ENCODE peak calls at places on chromosomes 16 and 17, in six cellular contexts. One of them, this sample, is unnamed.

GRCh38 chr17:410674-411401 is 58.2 kb upstream of the RPH3AL start:
- DNase-seq in left colon: no peak
- DNase-seq in effector CD4-positive, alpha-beta T cell: peak
- DNase-seq in lower leg skin: no peak
- DNase-seq in left cardiac atrium: no peak
- DNase-seq in mesendoderm: peak
- DNase-seq in this sample: peak

GRCh38 chr16:76837872-76838271 is 353.1 kb upstream of the MON1B start:
- DNase-seq in left colon: no peak
- DNase-seq in effector CD4-positive, alpha-beta T cell: no peak
- DNase-seq in mesendoderm: no peak
- DNase-seq in left cardiac atrium: no peak
- DNase-seq in lower leg skin: no peak
- DNase-seq in this sample: no peak

GRCh38 chr17:50620848-50621247 is 13.8 kb upstream of the ABCC3 start:
- DNase-seq in left colon: no peak
- DNase-seq in left cardiac atrium: no peak
- DNase-seq in effector CD4-positive, alpha-beta T cell: no peak
- DNase-seq in lower leg skin: no peak
- DNase-seq in mesendoderm: peak
- DNase-seq in this sample: no peak

GRCh38 chr17:47276868-47277267 is 23.2 kb downstream of the ITGB3 start:
- DNase-seq in lower leg skin: peak
- DNase-seq in left cardiac atrium: peak
- DNase-seq in effector CD4-positive, alpha-beta T cell: no peak
- DNase-seq in mesendoderm: peak
- DNase-seq in left colon: peak
- DNase-seq in this sample: peak

GRCh38 chr17:30554839-30555751 is 77.9 kb downstream of the GOSR1 start:
- DNase-seq in left colon: peak
- DNase-seq in left cardiac atrium: no peak
- DNase-seq in mesendoderm: peak
- DNase-seq in lower leg skin: no peak
- DNase-seq in effector CD4-positive, alpha-beta T cell: no peak
- DNase-seq in this sample: no peak

GRCh38 chr17:50864747-50865059 is 1.5 kb downstream of the TOB1 start:
- DNase-seq in mesendoderm: no peak
- DNase-seq in left colon: no peak
- DNase-seq in lower leg skin: no peak
- DNase-seq in effector CD4-positive, alpha-beta T cell: no peak
- DNase-seq in left cardiac atrium: no peak
- DNase-seq in this sample: no peak

GRCh38 chr16:87380875-87381274 is 2.7 kb downstream of the FBXO31 start:
- DNase-seq in effector CD4-positive, alpha-beta T cell: no peak
- DNase-seq in left cardiac atrium: no peak
- DNase-seq in left colon: no peak
- DNase-seq in lower leg skin: no peak
- DNase-seq in mesendoderm: peak
- DNase-seq in this sample: peak

GRCh38 chr16:19583665-19584300 is 28.3 kb downstream of the VPS35L start:
- DNase-seq in effector CD4-positive, alpha-beta T cell: no peak
- DNase-seq in mesendoderm: peak
- DNase-seq in left colon: peak
- DNase-seq in lower leg skin: no peak
- DNase-seq in left cardiac atrium: no peak
- DNase-seq in this sample: peak

GRCh38 chr17:60641810-60642220 is 35.8 kb upstream of the BCAS3 start:
- DNase-seq in mesendoderm: peak
- DNase-seq in left colon: peak
- DNase-seq in effector CD4-positive, alpha-beta T cell: peak
- DNase-seq in left cardiac atrium: peak
- DNase-seq in lower leg skin: peak
- DNase-seq in this sample: peak

GRCh38 chr16:83574388-83574787 is 233.4 kb upstream of the HSBP1 start:
- DNase-seq in left cardiac atrium: no peak
- DNase-seq in left colon: no peak
- DNase-seq in mesendoderm: peak
- DNase-seq in lower leg skin: no peak
- DNase-seq in effector CD4-positive, alpha-beta T cell: no peak
- DNase-seq in this sample: peak

GRCh38 chr16:64589836-64590235 is 532.0 kb downstream of the CDH11 start:
- DNase-seq in left colon: no peak
- DNase-seq in lower leg skin: no peak
- DNase-seq in effector CD4-positive, alpha-beta T cell: no peak
- DNase-seq in mesendoderm: no peak
- DNase-seq in left cardiac atrium: no peak
- DNase-seq in this sample: peak

GRCh38 chr16:88467433-88468051 is 14.5 kb downstream of the ZFPM1 start:
- DNase-seq in mesendoderm: no peak
- DNase-seq in lower leg skin: no peak
- DNase-seq in left colon: no peak
- DNase-seq in left cardiac atrium: no peak
- DNase-seq in effector CD4-positive, alpha-beta T cell: no peak
- DNase-seq in this sample: no peak

GRCh38 chr17:41354538-41354937 is 3.9 kb upstream of the KRT33A start:
- DNase-seq in mesendoderm: no peak
- DNase-seq in effector CD4-positive, alpha-beta T cell: no peak
- DNase-seq in left colon: no peak
- DNase-seq in lower leg skin: no peak
- DNase-seq in left cardiac atrium: no peak
- DNase-seq in this sample: no peak

GRCh38 chr16:57600048-57600835 is 28.2 kb upstream of the ADGRG1 start:
- DNase-seq in lower leg skin: peak
- DNase-seq in left colon: peak
- DNase-seq in mesendoderm: peak
- DNase-seq in left cardiac atrium: peak
- DNase-seq in effector CD4-positive, alpha-beta T cell: no peak
- DNase-seq in this sample: peak

GRCh38 chr17:44221072-44221861 is 1.8 kb upstream of the UBTF start:
- DNase-seq in mesendoderm: peak
- DNase-seq in left cardiac atrium: peak
- DNase-seq in effector CD4-positive, alpha-beta T cell: peak
- DNase-seq in left colon: peak
- DNase-seq in lower leg skin: peak
- DNase-seq in this sample: peak

GRCh38 chr17:57308543-57309186 is 52.3 kb downstream of the MSI2 start:
- DNase-seq in left cardiac atrium: no peak
- DNase-seq in effector CD4-positive, alpha-beta T cell: no peak
- DNase-seq in left colon: no peak
- DNase-seq in lower leg skin: no peak
- DNase-seq in mesendoderm: no peak
- DNase-seq in this sample: no peak

GRCh38 chr17:32111141-32111771 is 31.0 kb upstream of the RHOT1 start:
- DNase-seq in effector CD4-positive, alpha-beta T cell: no peak
- DNase-seq in lower leg skin: peak
- DNase-seq in left cardiac atrium: peak
- DNase-seq in mesendoderm: peak
- DNase-seq in left colon: peak
- DNase-seq in this sample: peak

GRCh38 chr16:69703638-69704037 is 22.7 kb downstream of the NQO1 start:
- DNase-seq in left cardiac atrium: no peak
- DNase-seq in mesendoderm: no peak
- DNase-seq in lower leg skin: no peak
- DNase-seq in left colon: no peak
- DNase-seq in effector CD4-positive, alpha-beta T cell: no peak
- DNase-seq in this sample: peak

GRCh38 chr16:26178298-26178697 is 486.5 kb downstream of the HS3ST4 start:
- DNase-seq in left colon: no peak
- DNase-seq in left cardiac atrium: no peak
- DNase-seq in lower leg skin: no peak
- DNase-seq in mesendoderm: peak
- DNase-seq in effector CD4-positive, alpha-beta T cell: no peak
- DNase-seq in this sample: no peak

GRCh38 chr16:53773150-53773846 is 69.3 kb downstream of the FTO start:
- DNase-seq in left cardiac atrium: no peak
- DNase-seq in mesendoderm: peak
- DNase-seq in left colon: no peak
- DNase-seq in effector CD4-positive, alpha-beta T cell: no peak
- DNase-seq in lower leg skin: peak
- DNase-seq in this sample: peak

GRCh38 chr17:30236807-30237206 is 1.3 kb upstream of the SLC6A4 start:
- DNase-seq in left cardiac atrium: peak
- DNase-seq in mesendoderm: peak
- DNase-seq in effector CD4-positive, alpha-beta T cell: no peak
- DNase-seq in left colon: peak
- DNase-seq in lower leg skin: peak
- DNase-seq in this sample: peak

GRCh38 chr17:2108170-2108569 is 53.3 kb downstream of the HIC1 start:
- DNase-seq in lower leg skin: no peak
- DNase-seq in left cardiac atrium: no peak
- DNase-seq in left colon: no peak
- DNase-seq in effector CD4-positive, alpha-beta T cell: no peak
- DNase-seq in mesendoderm: no peak
- DNase-seq in this sample: no peak

GRCh38 chr17:16944334-16945140 is 27.4 kb downstream of the TNFRSF13B start:
- DNase-seq in lower leg skin: no peak
- DNase-seq in mesendoderm: no peak
- DNase-seq in effector CD4-positive, alpha-beta T cell: no peak
- DNase-seq in left cardiac atrium: no peak
- DNase-seq in left colon: no peak
- DNase-seq in this sample: no peak

GRCh38 chr17:69335018-69335417 is 8.1 kb upstream of the ABCA5 start:
- DNase-seq in lower leg skin: no peak
- DNase-seq in mesendoderm: peak
- DNase-seq in effector CD4-positive, alpha-beta T cell: no peak
- DNase-seq in left cardiac atrium: no peak
- DNase-seq in left colon: no peak
- DNase-seq in this sample: peak

GRCh38 chr17:15036238-15036637 is 228.9 kb downstream of the PMP22 start:
- DNase-seq in left colon: no peak
- DNase-seq in left cardiac atrium: no peak
- DNase-seq in mesendoderm: peak
- DNase-seq in effector CD4-positive, alpha-beta T cell: no peak
- DNase-seq in lower leg skin: no peak
- DNase-seq in this sample: no peak

GRCh38 chr17:77609553-77610517 is 348.7 kb upstream of the TNRC6C start:
- DNase-seq in effector CD4-positive, alpha-beta T cell: peak
- DNase-seq in mesendoderm: no peak
- DNase-seq in lower leg skin: no peak
- DNase-seq in left cardiac atrium: no peak
- DNase-seq in left colon: no peak
- DNase-seq in this sample: no peak

GRCh38 chr16:8852534-8852933 is 16.3 kb downstream of the CARHSP1 start:
- DNase-seq in left colon: no peak
- DNase-seq in effector CD4-positive, alpha-beta T cell: no peak
- DNase-seq in mesendoderm: no peak
- DNase-seq in lower leg skin: no peak
- DNase-seq in left cardiac atrium: peak
- DNase-seq in this sample: no peak

GRCh38 chr17:80937501-80938356 is 53.9 kb upstream of the CHMP6 start:
- DNase-seq in left colon: no peak
- DNase-seq in effector CD4-positive, alpha-beta T cell: no peak
- DNase-seq in lower leg skin: no peak
- DNase-seq in left cardiac atrium: no peak
- DNase-seq in mesendoderm: no peak
- DNase-seq in this sample: no peak

GRCh38 chr16:48447428-48447827 is 62.2 kb upstream of the SIAH1 start:
- DNase-seq in mesendoderm: no peak
- DNase-seq in effector CD4-positive, alpha-beta T cell: no peak
- DNase-seq in lower leg skin: no peak
- DNase-seq in left colon: no peak
- DNase-seq in left cardiac atrium: no peak
- DNase-seq in this sample: no peak

GRCh38 chr17:83155128-83156081 is 76.0 kb downstream of the METRNL start:
- DNase-seq in left cardiac atrium: no peak
- DNase-seq in effector CD4-positive, alpha-beta T cell: no peak
- DNase-seq in mesendoderm: no peak
- DNase-seq in lower leg skin: peak
- DNase-seq in left colon: no peak
- DNase-seq in this sample: peak

GRCh38 chr16:27318399-27319256 is 4.9 kb downstream of the IL4R start:
- DNase-seq in left cardiac atrium: peak
- DNase-seq in left colon: peak
- DNase-seq in lower leg skin: no peak
- DNase-seq in effector CD4-positive, alpha-beta T cell: peak
- DNase-seq in mesendoderm: peak
- DNase-seq in this sample: peak

GRCh38 chr16:47018223-47018891 is 44.9 kb upstream of the DNAJA2 start:
- DNase-seq in lower leg skin: no peak
- DNase-seq in effector CD4-positive, alpha-beta T cell: peak
- DNase-seq in left cardiac atrium: no peak
- DNase-seq in left colon: peak
- DNase-seq in mesendoderm: peak
- DNase-seq in this sample: peak

GRCh38 chr16:64865037-64865696 is 256.7 kb downstream of the CDH11 start:
- DNase-seq in left cardiac atrium: no peak
- DNase-seq in mesendoderm: no peak
- DNase-seq in effector CD4-positive, alpha-beta T cell: no peak
- DNase-seq in lower leg skin: no peak
- DNase-seq in left colon: no peak
- DNase-seq in this sample: peak

GRCh38 chr17:57946798-57947358 is 8.3 kb downstream of the CUEDC1 start:
- DNase-seq in effector CD4-positive, alpha-beta T cell: no peak
- DNase-seq in left cardiac atrium: no peak
- DNase-seq in lower leg skin: no peak
- DNase-seq in left colon: peak
- DNase-seq in mesendoderm: no peak
- DNase-seq in this sample: peak

GRCh38 chr17:14437176-14437575 is 136.3 kb downstream of the HS3ST3B1 start:
- DNase-seq in left colon: no peak
- DNase-seq in lower leg skin: no peak
- DNase-seq in left cardiac atrium: no peak
- DNase-seq in mesendoderm: no peak
- DNase-seq in effector CD4-positive, alpha-beta T cell: no peak
- DNase-seq in this sample: no peak

GRCh38 chr17:80886641-80887573 is 104.7 kb upstream of the CHMP6 start:
- DNase-seq in left cardiac atrium: peak
- DNase-seq in left colon: no peak
- DNase-seq in mesendoderm: no peak
- DNase-seq in lower leg skin: no peak
- DNase-seq in effector CD4-positive, alpha-beta T cell: no peak
- DNase-seq in this sample: no peak

GRCh38 chr17:11506635-11507034 is 91.6 kb upstream of the DNAH9 start:
- DNase-seq in left cardiac atrium: no peak
- DNase-seq in mesendoderm: peak
- DNase-seq in lower leg skin: no peak
- DNase-seq in effector CD4-positive, alpha-beta T cell: no peak
- DNase-seq in left colon: peak
- DNase-seq in this sample: no peak

GRCh38 chr17:31415004-31415454 is 23.6 kb downstream of the RAB11FIP4 start:
- DNase-seq in left cardiac atrium: no peak
- DNase-seq in mesendoderm: peak
- DNase-seq in lower leg skin: no peak
- DNase-seq in left colon: no peak
- DNase-seq in effector CD4-positive, alpha-beta T cell: no peak
- DNase-seq in this sample: no peak

This sample was measured in astrocyte of the spinal cord.